ENCODE peak calls at places on chromosomes 13 and 19, in nine cellular contexts. O is NCI-H2171, D is GOT3, K is lower lobe of right lung, N is ureter, L is ELF-1, J is GF-D8, A is aorta, S is NCI-H460. Z is an unnamed sample.

GRCh38 chr13:20363162-20363561 is 131.0 kb upstream of the GJB6 start:
- DNase-seq in O (no peak), D (no peak), K (no peak), N (no peak), L (no peak), J (peak), A (no peak), S (no peak), Z (no peak)

GRCh38 chr19:46746281-46746965 is at the start of gene STRN4:
- DNase-seq in O (peak), D (no peak), K (no peak), N (no peak), L (no peak), J (no peak), A (peak), S (peak), Z (peak)

GRCh38 chr19:2034729-2035589 is 16.1 kb downstream of the MKNK2 start:
- DNase-seq in O (no peak), D (no peak), K (peak), N (peak), L (peak), J (no peak), A (peak), S (no peak), Z (peak)

GRCh38 chr19:5023128-5023571 is 54.2 kb downstream of the KDM4B start:
- DNase-seq in O (no peak), D (no peak), K (no peak), N (no peak), L (no peak), J (no peak), A (no peak), S (no peak), Z (no peak)

GRCh38 chr13:65966991-65967451 is 1263.1 kb downstream of the PCDH9 start:
- DNase-seq in O (peak), D (no peak), K (no peak), N (no peak), L (peak), J (peak), A (no peak), S (peak), Z (peak)

GRCh38 chr13:80571346-80572307 is 230.7 kb upstream of the SPRY2 start:
- DNase-seq in O (no peak), D (no peak), K (no peak), N (no peak), L (no peak), J (no peak), A (no peak), S (no peak), Z (no peak)

GRCh38 chr13:39144941-39145533 is 106.8 kb downstream of the NHLRC3 start:
- DNase-seq in O (no peak), D (no peak), K (no peak), N (peak), L (peak), J (no peak), A (peak), S (peak), Z (peak)

GRCh38 chr13:48156466-48156865 is 61.6 kb upstream of the MED4 start:
- DNase-seq in O (peak), D (no peak), K (no peak), N (peak), L (peak), J (no peak), A (peak), S (peak), Z (peak)

GRCh38 chr13:42814868-42815267 is 33.5 kb downstream of the FAM216B start:
- DNase-seq in O (peak), D (no peak), K (no peak), N (no peak), L (no peak), J (no peak), A (no peak), S (peak), Z (no peak)

GRCh38 chr19:35056513-35057063 is 15.1 kb downstream of the HPN start:
- DNase-seq in O (peak), D (no peak), K (peak), N (no peak), L (no peak), J (no peak), A (no peak), S (no peak), Z (no peak)

GRCh38 chr13:24108615-24108965 is 51.9 kb upstream of the SPATA13 start:
- DNase-seq in O (no peak), D (no peak), K (no peak), N (no peak), L (no peak), J (no peak), A (no peak), S (no peak), Z (no peak)

Z was measured in HT-29.